ENCODE peak calls at places on chromosome 12, in five cellular contexts. J, M, N, T and Z are unnamed samples.

GRCh38 chr12:59142175-59142574 is 221.9 kb upstream of the LRIG3 start:
- DNase-seq in J (no peak), M (no peak), N (no peak), T (no peak), Z (no peak)

GRCh38 chr12:55687746-55688145 is 20.0 kb downstream of the ITGA7 start:
- DNase-seq in J (no peak), M (no peak), N (no peak), T (no peak), Z (no peak)

GRCh38 chr12:12612403-12612802 is 727 bp downstream of the CREBL2 start:
- DNase-seq in J (peak; percentile 75), M (no peak), N (no peak), T (peak; percentile 73), Z (no peak)

GRCh38 chr12:107441906-107442305 is 243.7 kb upstream of the PWP1 start:
- DNase-seq in J (no peak), M (no peak), N (no peak), T (peak; percentile 62), Z (no peak)

GRCh38 chr12:43307126-43307525 is 244.9 kb downstream of the ADAMTS20 start:
- DNase-seq in J (no peak), M (no peak), N (no peak), T (no peak), Z (no peak)

GRCh38 chr12:103840399-103840880 is 594 bp downstream of the NT5DC3 start:
- DNase-seq in J (no peak), M (peak; percentile 22), N (peak; percentile 1), T (peak; percentile 82), Z (no peak)

GRCh38 chr12:49587174-49587908 is 18.1 kb downstream of the FAM186B start:
- DNase-seq in J (no peak), M (no peak), N (no peak), T (no peak), Z (no peak)

GRCh38 chr12:11607313-11608081 is 42.0 kb upstream of the ETV6 start:
- DNase-seq in J (no peak), M (no peak), N (no peak), T (peak; percentile 19), Z (no peak)

GRCh38 chr12:109192358-109192757 is 76.0 kb downstream of the ACACB start:
- DNase-seq in J (no peak), M (no peak), N (no peak), T (peak; percentile 88), Z (no peak)

GRCh38 chr12:124786065-124786964 is 77.3 kb downstream of the SCARB1 start:
- DNase-seq in J (peak; percentile 92), M (peak; percentile 83), N (no peak), T (no peak), Z (no peak)

GRCh38 chr12:3568695-3569094 is 77.7 kb downstream of the PRMT8 start:
- DNase-seq in J (no peak), M (no peak), N (no peak), T (no peak), Z (no peak)

GRCh38 chr12:108949976-108950375 is 70.1 kb downstream of the DAO start:
- DNase-seq in J (no peak), M (no peak), N (no peak), T (no peak), Z (no peak)

GRCh38 chr12:124475295-124476010 is 92.0 kb downstream of the NCOR2 start:
- DNase-seq in J (no peak), M (no peak), N (no peak), T (no peak), Z (no peak)

GRCh38 chr12:34292736-34293625 is 270.7 kb downstream of the ALG10 start:
- DNase-seq in J (peak; percentile 14), M (peak; percentile 5), N (no peak), T (no peak), Z (no peak)

GRCh38 chr12:9910716-9911421 is 21.3 kb downstream of the CLEC2A start:
- DNase-seq in J (no peak), M (no peak), N (no peak), T (peak; percentile 7), Z (no peak)

GRCh38 chr12:58655375-58655774 is 264.9 kb downstream of the LRIG3 start:
- DNase-seq in J (no peak), M (no peak), N (no peak), T (no peak), Z (no peak)

GRCh38 chr12:132319991-132320570 is 9.3 kb downstream of the GALNT9 start:
- DNase-seq in J (no peak), M (no peak), N (no peak), T (no peak), Z (no peak)

GRCh38 chr12:11881835-11882234 is 188.9 kb upstream of the BCL2L14 start:
- DNase-seq in J (no peak), M (no peak), N (no peak), T (no peak), Z (no peak)

GRCh38 chr12:6426882-6427671 is 17.7 kb upstream of the CD27 start:
- DNase-seq in J (no peak), M (no peak), N (peak; percentile 78), T (no peak), Z (no peak)

GRCh38 chr12:109578330-109578927 is 4.8 kb downstream of the MVK start:
- DNase-seq in J (no peak), M (no peak), N (no peak), T (no peak), Z (no peak)

GRCh38 chr12:89038831-89039509 is 313.3 kb downstream of the DUSP6 start:
- DNase-seq in J (no peak), M (no peak), N (no peak), T (no peak), Z (no peak)

GRCh38 chr12:122980192-122981035 is at the start of gene ARL6IP4:
- DNase-seq in J (peak; percentile 36), M (peak; percentile 69), N (peak; percentile 37), T (peak; percentile 86), Z (peak; percentile 37)

GRCh38 chr12:66620703-66621102 is 58.2 kb downstream of the GRIP1 start:
- DNase-seq in J (no peak), M (no peak), N (no peak), T (no peak), Z (no peak)

GRCh38 chr12:104605685-104606084 is 148.9 kb downstream of the CHST11 start:
- DNase-seq in J (no peak), M (peak; percentile 59), N (no peak), T (peak; percentile 90), Z (no peak)

GRCh38 chr12:4353785-4354208 is 25.7 kb downstream of the FGF23 start:
- DNase-seq in J (peak; percentile 44), M (no peak), N (peak; percentile 4), T (peak; percentile 14), Z (peak; percentile 6)

GRCh38 chr12:24230061-24230460 is 280.6 kb upstream of the SOX5 start:
- DNase-seq in J (no peak), M (no peak), N (no peak), T (no peak), Z (no peak)

GRCh38 chr12:64912501-64912900 is 88.1 kb downstream of the TBC1D30 start:
- DNase-seq in J (no peak), M (no peak), N (no peak), T (peak; percentile 41), Z (no peak)

GRCh38 chr12:14905269-14906004 is 19.8 kb upstream of the MGP start:
- DNase-seq in J (no peak), M (peak; percentile 44), N (no peak), T (no peak), Z (no peak)

GRCh38 chr12:66751432-66752113 is 72.7 kb upstream of the GRIP1 start:
- DNase-seq in J (no peak), M (no peak), N (no peak), T (no peak), Z (no peak)

GRCh38 chr12:112294793-112295192 is 87.4 kb downstream of the HECTD4 start:
- DNase-seq in J (no peak), M (no peak), N (no peak), T (peak; percentile 18), Z (no peak)